ENCODE peak calls at places on chromosomes 5 and 9, in seven cellular contexts. I, Y, F, H, U, V and T are unnamed samples.

GRCh38 chr5:9544502-9545300 is 1.2 kb downstream of the SEMA5A start:
- DNase-seq in I (peak), Y (peak), F (no peak), H (no peak), U (peak), V (peak), T (peak)

GRCh38 chr5:65288657-65289056 is 193.1 kb downstream of the ADAMTS6 start:
- DNase-seq in I (no peak), Y (no peak), F (no peak), H (no peak), U (no peak), V (no peak), T (no peak)

GRCh38 chr9:114272739-114273431 is 50.0 kb upstream of the ORM1 start:
- DNase-seq in I (no peak), Y (peak), F (no peak), H (no peak), U (no peak), V (no peak), T (no peak)

GRCh38 chr5:163408311-163408923 is 29.0 kb upstream of the CCNG1 start:
- DNase-seq in I (peak), Y (peak), F (peak), H (no peak), U (peak), V (peak), T (peak)

GRCh38 chr5:127060470-127060985 is 12.8 kb downstream of the C5orf63 start:
- DNase-seq in I (no peak), Y (no peak), F (no peak), H (no peak), U (peak), V (no peak), T (peak)

GRCh38 chr5:137492321-137492720 is 6.8 kb downstream of the SPOCK1 start:
- DNase-seq in I (no peak), Y (no peak), F (no peak), H (no peak), U (peak), V (no peak), T (peak)

GRCh38 chr5:67221487-67222242 is 25.1 kb upstream of the CD180 start:
- DNase-seq in I (no peak), Y (no peak), F (peak), H (no peak), U (no peak), V (no peak), T (no peak)

GRCh38 chr9:104766025-104766424 is 2.1 kb downstream of the NIPSNAP3B start:
- DNase-seq in I (no peak), Y (no peak), F (no peak), H (no peak), U (no peak), V (no peak), T (no peak)

DNA sequence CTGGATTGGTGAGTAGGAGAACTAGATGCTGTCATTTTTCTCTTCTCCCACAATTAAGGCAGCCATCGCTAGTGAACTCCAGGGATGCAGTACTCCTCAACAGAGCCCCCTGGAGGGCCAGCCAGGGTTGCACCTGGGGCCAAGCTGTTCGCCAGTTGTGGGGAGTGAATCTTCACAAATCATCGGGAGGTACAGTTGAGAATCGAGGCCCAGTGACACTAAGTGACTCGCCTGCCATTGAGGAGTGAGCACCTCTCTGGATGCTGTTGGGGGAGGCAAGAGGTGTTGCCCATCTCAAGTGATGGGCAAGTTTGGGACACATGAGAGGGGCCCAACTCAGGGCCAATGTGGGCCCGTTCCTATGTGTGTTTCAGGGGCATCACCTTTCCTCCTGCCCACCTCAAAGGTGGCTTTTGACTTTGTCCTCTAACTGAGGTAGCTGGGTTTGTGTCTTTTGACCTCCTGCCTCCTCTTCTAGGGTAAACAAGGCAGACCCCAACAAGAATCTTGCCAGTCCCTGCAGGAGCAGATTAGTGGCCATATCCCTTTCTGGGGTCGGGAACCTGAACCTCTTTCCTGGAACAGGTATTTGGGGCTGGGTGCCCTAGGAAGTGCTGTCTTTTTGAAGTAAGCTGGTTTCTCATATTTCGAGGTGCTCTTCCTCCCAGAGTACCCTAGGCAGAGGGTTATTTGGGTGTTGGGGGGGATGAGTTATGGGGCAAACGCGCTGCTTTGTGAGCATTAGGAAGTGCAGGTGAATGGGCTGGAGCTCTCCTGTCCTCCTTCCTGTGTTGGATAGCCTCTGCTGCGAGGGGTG is 181.2 kb downstream of the MACROH2A1 start:
- DNase-seq in I (no peak), Y (no peak), F (no peak), H (no peak), U (no peak), V (peak), T (no peak)
- TF ChIP-seq CTCF in I (no peak), Y (no peak), F (no peak), H (no peak), U (no peak), V (no peak), T (peak)

GRCh38 chr9:123724211-123724831 is 205.6 kb downstream of the DENND1A start:
- DNase-seq in I (no peak), Y (no peak), F (no peak), H (no peak), U (peak), V (no peak), T (peak)
- TF ChIP-seq CTCF in I (peak), Y (no peak), F (no peak), H (no peak), U (peak), V (no peak), T (peak)

DNA sequence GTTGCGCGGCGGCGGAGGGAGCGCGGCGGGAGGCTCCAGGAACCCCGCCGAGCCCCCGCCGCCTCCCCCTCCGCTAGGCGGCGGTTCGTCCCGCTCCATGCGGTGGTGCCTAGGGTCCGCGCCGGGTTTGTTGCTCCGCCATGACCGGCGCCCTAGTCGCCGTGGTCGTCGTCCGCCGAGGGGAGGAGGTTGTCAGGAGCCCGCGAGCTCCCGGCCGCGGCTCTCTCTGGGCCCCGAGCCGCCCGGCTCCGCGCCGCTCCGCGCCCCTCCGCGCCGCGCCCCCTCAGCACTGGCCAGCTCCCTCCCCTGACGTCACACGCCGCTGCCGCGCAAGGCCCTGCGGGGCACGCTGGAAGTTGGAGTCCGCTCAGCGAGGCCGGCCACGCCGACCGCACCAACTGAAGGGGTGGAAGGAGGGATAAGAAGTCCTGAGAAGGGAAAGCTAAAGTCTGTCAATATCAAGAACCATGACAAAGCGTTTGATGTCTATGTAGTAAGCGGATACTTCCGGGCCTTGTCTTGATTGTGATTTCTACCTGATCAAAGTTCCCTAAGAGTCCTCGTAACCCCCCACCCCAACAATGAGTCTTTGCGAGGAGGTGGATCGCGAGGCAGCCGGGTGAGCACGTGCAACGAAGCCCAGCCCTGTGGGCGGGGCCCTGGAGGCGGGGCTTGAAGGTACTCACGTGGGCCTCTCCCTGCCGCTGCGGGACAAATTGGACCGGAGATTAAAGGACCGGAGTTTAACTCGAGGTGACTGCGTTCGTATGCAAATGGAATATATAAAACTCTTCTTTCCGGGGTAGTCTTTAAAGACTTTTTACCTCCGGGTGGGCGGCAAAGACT is at the start of gene NR6A1:
- DNase-seq in I (peak), Y (peak), F (peak), H (peak), U (peak), V (peak), T (peak)
- TF ChIP-seq CTCF in I (peak), Y (peak), F (peak), H (no peak), U (no peak), V (peak), T (no peak)

DNA sequence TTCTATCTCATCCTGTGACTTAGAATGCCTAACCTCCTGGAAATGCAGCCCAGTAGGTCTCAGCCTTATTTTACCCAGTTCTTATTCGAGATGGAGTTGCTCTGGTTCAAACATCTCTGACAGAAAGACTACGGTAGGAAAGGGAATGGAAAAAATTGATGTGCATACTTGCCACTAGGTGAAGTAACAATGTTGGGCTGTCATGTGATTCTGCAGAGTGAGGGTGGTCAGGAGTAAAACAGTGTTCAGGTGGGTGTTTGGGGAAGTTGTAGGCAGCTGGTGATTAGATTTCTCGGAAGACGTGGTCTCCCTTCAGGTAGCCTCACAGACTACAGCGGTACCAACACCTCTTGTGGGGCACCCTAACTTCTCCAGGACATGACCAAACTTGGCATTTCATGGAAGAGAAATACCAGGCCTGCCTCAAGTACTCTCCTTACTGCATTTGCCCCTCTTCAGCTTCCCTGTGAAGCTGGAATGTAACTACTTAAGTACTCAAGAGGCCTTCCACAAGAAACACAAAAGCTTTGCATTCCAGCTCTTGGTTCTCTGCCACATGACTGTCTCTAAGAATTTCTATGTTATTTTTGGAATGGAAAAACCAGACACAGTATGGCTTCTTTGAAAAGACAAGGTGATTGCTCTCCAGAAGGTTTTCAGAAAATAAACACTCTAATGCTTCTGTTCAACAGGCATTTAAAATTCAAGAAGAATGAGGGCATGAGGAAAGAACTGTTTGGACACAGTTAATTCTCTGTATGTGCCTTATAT is 17.4 kb upstream of the ENTREP1 start:
- DNase-seq in I (no peak), Y (no peak), F (no peak), H (no peak), U (peak), V (no peak), T (peak)
- TF ChIP-seq CTCF in I (peak), Y (no peak), F (no peak), H (no peak), U (no peak), V (no peak), T (no peak)